ENCODE peak calls at places on chromosomes 7 and 10, in seven cellular contexts. Z is psoas muscle, Q is left lung, C is astrocyte, M is HCT116, E is suprapubic skin, K is AG04450. L is an unnamed sample.

GRCh38 chr10:20966426-20966825 is 69.3 kb upstream of the NEBL start:
- DNase-seq in K (no peak), C (no peak), E (no peak), Q (no peak), M (no peak), Z (no peak), L (no peak)

GRCh38 chr10:61992683-61993629 is 91.5 kb downstream of the ARID5B start:
- DNase-seq in C (peak; percentile 93), Z (no peak), M (no peak), Q (peak; percentile 63), E (peak; percentile 84), K (peak; percentile 41), L (no peak)

GRCh38 chr10:51074238-51075028 is at the start of gene PRKG1:
- DNase-seq in Q (peak; percentile 70), C (peak; percentile 50), K (peak; percentile 67), E (peak; percentile 91), M (no peak), Z (peak; percentile 84), L (peak; percentile 78)

GRCh38 chr7:95096123-95096395 is 188.7 kb downstream of the PPP1R9A start:
- DNase-seq in E (no peak), M (no peak), Z (no peak), C (no peak), K (no peak), Q (no peak), L (no peak)

GRCh38 chr10:61981460-61981859 is 80.0 kb downstream of the ARID5B start:
- DNase-seq in K (no peak), C (no peak), M (no peak), Q (no peak), Z (no peak), E (no peak), L (peak; percentile 31)

GRCh38 chr10:16809074-16809718 is 8.0 kb downstream of the RSU1 start:
- DNase-seq in C (no peak), Q (no peak), M (peak; percentile 31), K (no peak), Z (no peak), E (no peak), L (peak; percentile 52)

GRCh38 chr7:112136707-112137008 is 69.5 kb downstream of the DOCK4 start:
- DNase-seq in C (no peak), Z (no peak), K (no peak), Q (no peak), M (no peak), E (no peak), L (no peak)

GRCh38 chr7:17646181-17646956 is 293.9 kb downstream of the SNX13 start:
- DNase-seq in K (no peak), M (no peak), C (peak; percentile 40), Q (no peak), Z (no peak), E (no peak), L (no peak)

GRCh38 chr7:28984631-28985030 is 26.5 kb upstream of the TRIL start:
- DNase-seq in K (peak; percentile 66), E (no peak), Z (peak; percentile 61), M (no peak), C (peak; percentile 87), Q (peak; percentile 59), L (no peak)

GRCh38 chr10:6407034-6407721 is 172.9 kb downstream of the PRKCQ start:
- DNase-seq in Z (no peak), Q (no peak), M (no peak), K (no peak), C (no peak), E (no peak), L (no peak)

GRCh38 chr7:6248581-6248980 is 23.8 kb downstream of the CYTH3 start:
- DNase-seq in Z (no peak), C (peak; percentile 83), Q (no peak), K (peak; percentile 50), E (no peak), M (no peak), L (no peak)

GRCh38 chr10:95552680-95553342 is 8.4 kb downstream of the SORBS1 start:
- DNase-seq in Q (no peak), K (no peak), C (no peak), Z (no peak), E (no peak), M (no peak), L (no peak)

GRCh38 chr10:69409968-69410367 is 6.8 kb downstream of the TACR2 start:
- DNase-seq in C (no peak), M (no peak), E (no peak), Z (no peak), Q (peak; percentile 49), K (no peak), L (no peak)

GRCh38 chr7:22666732-22667131 is 60.3 kb upstream of the IL6 start:
- DNase-seq in C (peak; percentile 67), Q (no peak), Z (no peak), E (no peak), M (no peak), K (no peak), L (no peak)

GRCh38 chr10:126977216-126977615 is 72.0 kb downstream of the DOCK1 start:
- DNase-seq in Q (no peak), C (no peak), Z (no peak), M (no peak), K (no peak), E (no peak), L (no peak)
- H3K27me3 ChIP-seq in Q (no peaks in the 10 kb centered on the region), C (no peaks in the 10 kb centered on the region), Z (no peaks in the 10 kb centered on the region), M (no peaks in the 10 kb centered on the region), K (no peaks in the 10 kb centered on the region), E (no peaks in the 10 kb centered on the region), L (no peaks in the 10 kb centered on the region)

DNA sequence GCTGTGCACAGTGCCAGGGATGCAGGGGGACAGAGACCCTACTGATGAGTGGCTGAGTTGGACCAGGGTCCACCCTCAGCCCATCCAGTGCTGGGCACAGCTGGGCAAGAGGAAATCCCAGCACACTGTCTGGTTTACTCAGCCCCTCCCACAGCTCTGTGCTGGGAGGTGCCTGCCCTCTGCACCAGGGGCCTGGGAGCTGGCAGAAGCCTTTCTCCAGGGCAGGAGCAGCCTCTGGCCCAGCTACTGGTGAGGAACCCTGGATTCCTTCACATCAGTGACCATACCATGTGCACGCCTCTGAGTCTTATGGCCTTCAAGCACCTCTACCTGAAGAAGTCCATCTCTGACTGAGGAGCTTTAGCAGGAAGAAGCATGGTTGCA is 25.9 kb upstream of the C10orf71 start:
- DNase-seq in Q (no peak), K (no peak), C (no peak), E (no peak), M (no peak), Z (no peak), L (no peak)
- H3K27me3 ChIP-seq in Q (no peaks in the 10 kb centered on the region), K (peaks cover 2% of the 10 kb centered on the region), C (no peaks in the 10 kb centered on the region), E (no peaks in the 10 kb centered on the region), M (peaks cover 5% of the 10 kb centered on the region), Z (no peaks in the 10 kb centered on the region), L (no peaks in the 10 kb centered on the region)

GRCh38 chr7:4931932-4932331 is 27.1 kb downstream of the MMD2 start:
- DNase-seq in Q (no peak), M (peak; percentile 26), K (no peak), E (no peak), C (no peak), Z (no peak), L (no peak)
- H3K27me3 ChIP-seq in Q (peaks cover 16% of the 10 kb centered on the region), M (no peaks in the 10 kb centered on the region), K (no peaks in the 10 kb centered on the region), E (peaks cover 15% of the 10 kb centered on the region), C (peaks cover 3% of the 10 kb centered on the region), Z (peaks cover 2% of the 10 kb centered on the region), L (no peaks in the 10 kb centered on the region)

GRCh38 chr10:117217196-117217761 is 20.0 kb downstream of the KCNK18 start:
- DNase-seq in C (no peak), K (no peak), Z (no peak), M (no peak), Q (no peak), E (no peak), L (peak; percentile 48)

GRCh38 chr10:117215079-117215478 is 17.8 kb downstream of the KCNK18 start:
- DNase-seq in C (no peak), E (no peak), M (no peak), Z (no peak), K (no peak), Q (no peak), L (no peak)

GRCh38 chr10:117218654-117219053 is 21.4 kb downstream of the KCNK18 start:
- DNase-seq in Z (no peak), C (no peak), M (no peak), E (no peak), K (no peak), Q (no peak), L (no peak)

GRCh38 chr10:117216028-117216427 is 18.7 kb downstream of the KCNK18 start:
- DNase-seq in C (no peak), K (no peak), Z (no peak), E (no peak), M (no peak), Q (no peak), L (no peak)

GRCh38 chr10:117216611-117217195 is 19.4 kb downstream of the KCNK18 start:
- DNase-seq in Z (peak; percentile 84), Q (peak; percentile 71), K (peak; percentile 29), M (peak; percentile 54), E (no peak), C (peak; percentile 30), L (peak; percentile 90)
- H3K27me3 ChIP-seq in Z (no peaks in the 10 kb centered on the region), Q (peaks cover 74% of the 10 kb centered on the region), K (peaks cover 10% of the 10 kb centered on the region), M (peaks cover 6% of the 10 kb centered on the region), E (peaks cover 47% of the 10 kb centered on the region), C (peaks cover 28% of the 10 kb centered on the region), L (no peaks in the 10 kb centered on the region)

GRCh38 chr10:101216631-101217425 is 12.4 kb downstream of the LBX1 start:
- DNase-seq in E (no peak), Q (no peak), K (no peak), Z (no peak), C (no peak), M (no peak), L (no peak)
- H3K27me3 ChIP-seq in E (peaks cover 100% of the 10 kb centered on the region), Q (peaks cover 100% of the 10 kb centered on the region), K (peaks cover 81% of the 10 kb centered on the region), Z (no peaks in the 10 kb centered on the region), C (peaks cover 79% of the 10 kb centered on the region), M (peaks cover under 1% of the 10 kb centered on the region), L (no peaks in the 10 kb centered on the region)

L was measured in Caco-2.